ENCODE peak calls at places on chromosome 9, in five cellular contexts. V is NCI-H1105 treated with DMSO at 0.1 percent for 48 hours, J is Right ventricle myocardium superior, O is retina, B is GF-D8. E is an unnamed sample.

GRCh38 chr9:24516463-24516862 is 29.2 kb downstream of the IZUMO3 start:
- DNase-seq in V (no peak), J (no peak), O (no peak), B (no peak), E (no peak)

GRCh38 chr9:126719677-126720435 is 85.0 kb upstream of the ZBTB43 start:
- DNase-seq in V (peak), J (peak), O (peak), B (no peak), E (peak)

GRCh38 chr9:79573697-79573976 is 1.9 kb downstream of the TLE4 start:
- DNase-seq in V (peak), J (no peak), O (no peak), B (no peak), E (no peak)

GRCh38 chr9:26296910-26297309 is 595.7 kb downstream of the CAAP1 start:
- DNase-seq in V (no peak), J (no peak), O (no peak), B (no peak), E (no peak)

GRCh38 chr9:117825609-117826347 is 121.6 kb downstream of the TLR4 start:
- DNase-seq in V (no peak), J (no peak), O (no peak), B (peak), E (peak)

GRCh38 chr9:132424857-132425702 is 15.1 kb downstream of the CFAP77 start:
- DNase-seq in V (no peak), J (no peak), O (peak), B (no peak), E (no peak)

GRCh38 chr9:103431809-103432208 is 436.7 kb downstream of the CYLC2 start:
- DNase-seq in V (no peak), J (no peak), O (no peak), B (no peak), E (no peak)

GRCh38 chr9:84258371-84258770 is 82.2 kb downstream of the SLC28A3 start:
- DNase-seq in V (no peak), J (no peak), O (no peak), B (no peak), E (no peak)

GRCh38 chr9:98134702-98135557 is 15.9 kb upstream of the TRIM14 start:
- DNase-seq in V (no peak), J (no peak), O (no peak), B (no peak), E (no peak)

GRCh38 chr9:90502134-90502533 is 140.5 kb downstream of the DIRAS2 start:
- DNase-seq in V (no peak), J (no peak), O (no peak), B (no peak), E (no peak)